ENCODE peak calls at places on chromosomes 13 and 19, in six cellular contexts. One of them, this sample, is unnamed.

GRCh38 chr19:44807652-44808462 is 1.0 kb upstream of the BCAM start:
- DNase-seq in H1: peak
- DNase-seq in K562: peak
- DNase-seq in GM12878: no peak
- DNase-seq in HepG2: peak
- DNase-seq in GM12891: no peak
- DNase-seq in this sample: no peak

GRCh38 chr19:48726573-48726972 is 7.0 kb upstream of the MAMSTR start:
- DNase-seq in GM12878: no peak
- DNase-seq in GM12891: no peak
- DNase-seq in H1: no peak
- DNase-seq in K562: no peak
- DNase-seq in HepG2: no peak
- DNase-seq in this sample: no peak

GRCh38 chr13:49625392-49626137 is 2.7 kb upstream of the ARL11 start:
- DNase-seq in GM12891: no peak
- DNase-seq in HepG2: peak
- DNase-seq in GM12878: no peak
- DNase-seq in H1: no peak
- DNase-seq in K562: no peak
- DNase-seq in this sample: no peak

GRCh38 chr13:90800082-90800746 is 547.3 kb upstream of the MIR17HG start:
- DNase-seq in K562: no peak
- DNase-seq in H1: no peak
- DNase-seq in GM12878: no peak
- DNase-seq in HepG2: no peak
- DNase-seq in GM12891: no peak
- DNase-seq in this sample: no peak

GRCh38 chr13:51549050-51549449 is 35.2 kb upstream of the WDFY2 start:
- DNase-seq in GM12878: peak
- DNase-seq in H1: no peak
- DNase-seq in K562: peak
- DNase-seq in HepG2: peak
- DNase-seq in GM12891: no peak
- DNase-seq in this sample: no peak

GRCh38 chr19:45779231-45780145 is 2.8 kb downstream of the DMPK start:
- DNase-seq in K562: peak
- DNase-seq in HepG2: peak
- DNase-seq in GM12891: peak
- DNase-seq in H1: peak
- DNase-seq in GM12878: peak
- DNase-seq in this sample: peak

GRCh38 chr13:106407338-106407737 is 128.1 kb downstream of the EFNB2 start:
- DNase-seq in HepG2: no peak
- DNase-seq in GM12891: no peak
- DNase-seq in GM12878: no peak
- DNase-seq in H1: no peak
- DNase-seq in K562: no peak
- DNase-seq in this sample: no peak

GRCh38 chr19:19636573-19636972 is 6.9 kb downstream of the GMIP start:
- DNase-seq in K562: no peak
- DNase-seq in HepG2: no peak
- DNase-seq in H1: no peak
- DNase-seq in GM12891: no peak
- DNase-seq in GM12878: no peak
- DNase-seq in this sample: no peak

GRCh38 chr19:17826508-17827056 is 5.3 kb upstream of the INSL3 start:
- DNase-seq in K562: no peak
- DNase-seq in H1: no peak
- DNase-seq in GM12891: no peak
- DNase-seq in GM12878: no peak
- DNase-seq in HepG2: no peak
- DNase-seq in this sample: no peak

GRCh38 chr19:17817668-17818363 is 3.5 kb downstream of the INSL3 start:
- DNase-seq in GM12878: no peak
- DNase-seq in HepG2: no peak
- DNase-seq in H1: no peak
- DNase-seq in K562: no peak
- DNase-seq in GM12891: no peak
- DNase-seq in this sample: no peak

GRCh38 chr19:17824339-17824738 is 3.0 kb upstream of the INSL3 start:
- DNase-seq in H1: no peak
- DNase-seq in GM12891: no peak
- DNase-seq in HepG2: no peak
- DNase-seq in K562: no peak
- DNase-seq in GM12878: no peak
- DNase-seq in this sample: no peak

DNA sequence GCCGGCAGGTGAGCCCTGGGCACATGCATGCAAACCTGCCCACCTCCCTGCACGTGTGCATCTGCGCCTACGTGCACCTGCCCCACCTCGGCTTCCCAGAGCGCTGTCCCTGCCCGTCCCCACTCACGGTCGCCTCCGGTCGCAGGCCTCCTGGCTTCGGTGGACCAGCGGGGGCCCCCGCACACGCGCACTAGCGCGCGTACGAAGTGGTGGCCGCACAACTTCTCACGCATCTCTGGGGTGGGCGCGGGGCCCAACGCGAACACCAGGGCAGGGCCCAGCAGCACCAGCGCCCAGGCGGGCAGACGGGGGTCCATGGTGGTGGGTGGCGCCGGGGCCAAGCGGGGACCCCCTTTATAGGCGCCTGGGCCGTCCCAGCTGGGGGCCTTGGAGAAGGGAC is at the start of gene INSL3:
- DNase-seq in K562: no peak
- DNase-seq in GM12878: no peak
- DNase-seq in GM12891: no peak
- DNase-seq in H1: no peak
- DNase-seq in HepG2: no peak
- DNase-seq in this sample: no peak
- TF ChIP-seq POLR2AphosphoS5 in K562: no peak
- TF ChIP-seq POLR2AphosphoS5 in GM12878: no peak
- TF ChIP-seq POLR2AphosphoS5 in GM12891: no peak
- TF ChIP-seq POLR2AphosphoS5 in H1: no peak
- TF ChIP-seq POLR2AphosphoS5 in HepG2: no peak
- TF ChIP-seq POLR2AphosphoS5 in this sample: no peak

GRCh38 chr13:41058229-41059070 is 2.9 kb upstream of the WBP4 start:
- DNase-seq in H1: no peak
- DNase-seq in GM12878: no peak
- DNase-seq in K562: no peak
- DNase-seq in GM12891: no peak
- DNase-seq in HepG2: no peak
- DNase-seq in this sample: no peak
- TF ChIP-seq POLR2A in H1: no peak
- TF ChIP-seq POLR2A in GM12878: no peak
- TF ChIP-seq POLR2A in K562: no peak
- TF ChIP-seq POLR2A in GM12891: no peak
- TF ChIP-seq POLR2A in HepG2: no peak
- TF ChIP-seq POLR2A in this sample: no peak

DNA sequence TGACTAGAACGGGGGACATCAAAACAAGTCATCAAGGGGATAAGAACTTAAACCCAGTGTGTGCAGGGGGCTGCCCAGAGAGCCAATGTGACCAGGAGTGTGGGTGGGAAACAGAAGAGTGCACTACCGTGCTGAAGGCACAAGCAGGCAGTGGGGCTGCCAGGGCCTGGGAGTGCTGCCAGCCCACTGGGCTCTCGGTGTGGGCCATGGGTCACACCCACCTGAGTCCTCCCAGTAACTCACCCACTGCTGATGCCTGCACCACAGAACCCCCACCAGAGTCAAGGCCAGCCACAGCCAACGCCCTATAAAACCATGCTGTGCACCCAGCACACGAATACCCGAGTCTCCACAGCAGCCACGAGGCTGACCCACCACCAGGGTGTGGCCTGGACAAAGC is 8.5 kb downstream of the MED26 start:
- DNase-seq in H1: no peak
- DNase-seq in K562: peak
- DNase-seq in GM12878: no peak
- DNase-seq in GM12891: no peak
- DNase-seq in HepG2: no peak
- DNase-seq in this sample: no peak
- TF ChIP-seq TAF1 in H1: no peak
- TF ChIP-seq TAF1 in K562: no peak
- TF ChIP-seq TAF1 in GM12878: no peak
- TF ChIP-seq TAF1 in GM12891: no peak
- TF ChIP-seq TAF1 in HepG2: no peak
- TF ChIP-seq TAF1 in this sample: no peak

DNA sequence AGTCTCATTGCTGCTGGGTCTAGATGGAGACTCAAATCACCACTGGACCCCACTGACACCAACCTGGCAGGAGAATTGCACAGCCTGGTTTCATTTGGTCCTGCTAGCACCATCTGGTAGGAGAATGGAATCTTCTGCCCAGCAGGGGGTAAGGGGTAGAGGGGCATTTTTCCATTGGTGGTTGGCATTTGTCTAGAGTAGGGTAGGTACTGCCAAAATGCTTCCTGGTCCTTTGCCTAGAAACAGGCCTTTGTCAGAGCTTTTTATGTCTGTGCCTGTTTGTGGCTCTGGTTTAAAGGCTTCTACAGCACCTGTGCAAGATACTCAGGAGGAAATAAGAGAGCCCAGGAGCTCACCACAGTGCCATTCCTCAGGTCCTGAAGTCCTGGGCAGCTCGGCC is 121.3 kb downstream of the KCTD12 start:
- DNase-seq in H1: no peak
- DNase-seq in K562: no peak
- DNase-seq in GM12891: no peak
- DNase-seq in HepG2: no peak
- DNase-seq in GM12878: no peak
- DNase-seq in this sample: no peak
- TF ChIP-seq POLR2AphosphoS5 in H1: no peak
- TF ChIP-seq POLR2AphosphoS5 in K562: no peak
- TF ChIP-seq POLR2AphosphoS5 in GM12891: no peak
- TF ChIP-seq POLR2AphosphoS5 in HepG2: no peak
- TF ChIP-seq POLR2AphosphoS5 in GM12878: no peak
- TF ChIP-seq POLR2AphosphoS5 in this sample: no peak

GRCh38 chr19:13731147-13731964 is 33.0 kb upstream of the MRI1 start:
- DNase-seq in GM12878: peak
- DNase-seq in K562: peak
- DNase-seq in H1: peak
- DNase-seq in HepG2: peak
- DNase-seq in GM12891: peak
- DNase-seq in this sample: peak
- TF ChIP-seq POLR2A in GM12878: peak
- TF ChIP-seq POLR2A in K562: peak
- TF ChIP-seq POLR2A in H1: peak
- TF ChIP-seq POLR2A in HepG2: peak
- TF ChIP-seq POLR2A in GM12891: no peak
- TF ChIP-seq POLR2A in this sample: peak

This sample was measured in GM12892.